ENCODE peak calls at places on chromosomes 2 and 18, in four cellular contexts. One of them, this sample, is unnamed.

GRCh38 chr2:218655751-218656150 is 3.7 kb downstream of the ZNF142 start:
- DNase-seq in NCI-H345: no peak
- DNase-seq in upper lobe of right lung: no peak
- DNase-seq in stimulated activated CD4-positive, alpha-beta T cell treated with anti-CD3 and anti-CD28 coated beads, Interleukin-2, amount 100 ng/mL, for 48 hours: no peak
- DNase-seq in this sample: no peak

GRCh38 chr2:182132605-182133004 is 147.0 kb downstream of the PPP1R1C start:
- DNase-seq in NCI-H345: no peak
- DNase-seq in upper lobe of right lung: no peak
- DNase-seq in stimulated activated CD4-positive, alpha-beta T cell treated with anti-CD3 and anti-CD28 coated beads, Interleukin-2, amount 100 ng/mL, for 48 hours: no peak
- DNase-seq in this sample: peak

GRCh38 chr2:168589236-168589635 is 133.2 kb downstream of the CERS6 start:
- DNase-seq in NCI-H345: no peak
- DNase-seq in stimulated activated CD4-positive, alpha-beta T cell treated with anti-CD3 and anti-CD28 coated beads, Interleukin-2, amount 100 ng/mL, for 48 hours: no peak
- DNase-seq in upper lobe of right lung: no peak
- DNase-seq in this sample: no peak

GRCh38 chr2:138814123-138814883 is 34.1 kb upstream of the NXPH2 start:
- DNase-seq in upper lobe of right lung: no peak
- DNase-seq in NCI-H345: peak
- DNase-seq in stimulated activated CD4-positive, alpha-beta T cell treated with anti-CD3 and anti-CD28 coated beads, Interleukin-2, amount 100 ng/mL, for 48 hours: no peak
- DNase-seq in this sample: peak

GRCh38 chr2:120224735-120225548 is 1.7 kb upstream of the TMEM185B start:
- DNase-seq in upper lobe of right lung: peak
- DNase-seq in stimulated activated CD4-positive, alpha-beta T cell treated with anti-CD3 and anti-CD28 coated beads, Interleukin-2, amount 100 ng/mL, for 48 hours: no peak
- DNase-seq in NCI-H345: peak
- DNase-seq in this sample: peak

GRCh38 chr2:181573140-181573736 is 83.7 kb downstream of the CERKL start:
- DNase-seq in NCI-H345: peak
- DNase-seq in stimulated activated CD4-positive, alpha-beta T cell treated with anti-CD3 and anti-CD28 coated beads, Interleukin-2, amount 100 ng/mL, for 48 hours: no peak
- DNase-seq in upper lobe of right lung: no peak
- DNase-seq in this sample: peak

GRCh38 chr18:6203791-6204190 is 210.9 kb downstream of the L3MBTL4 start:
- DNase-seq in stimulated activated CD4-positive, alpha-beta T cell treated with anti-CD3 and anti-CD28 coated beads, Interleukin-2, amount 100 ng/mL, for 48 hours: no peak
- DNase-seq in upper lobe of right lung: no peak
- DNase-seq in NCI-H345: peak
- DNase-seq in this sample: no peak

GRCh38 chr2:146982393-146982846 is 862.4 kb upstream of the ACVR2A start:
- DNase-seq in stimulated activated CD4-positive, alpha-beta T cell treated with anti-CD3 and anti-CD28 coated beads, Interleukin-2, amount 100 ng/mL, for 48 hours: no peak
- DNase-seq in upper lobe of right lung: no peak
- DNase-seq in NCI-H345: no peak
- DNase-seq in this sample: no peak

GRCh38 chr2:51717318-51717717 is 685.4 kb upstream of the NRXN1 start:
- DNase-seq in upper lobe of right lung: no peak
- DNase-seq in stimulated activated CD4-positive, alpha-beta T cell treated with anti-CD3 and anti-CD28 coated beads, Interleukin-2, amount 100 ng/mL, for 48 hours: no peak
- DNase-seq in NCI-H345: no peak
- DNase-seq in this sample: no peak

GRCh38 chr18:75212626-75213110 is 2.1 kb downstream of the TSHZ1 start:
- DNase-seq in stimulated activated CD4-positive, alpha-beta T cell treated with anti-CD3 and anti-CD28 coated beads, Interleukin-2, amount 100 ng/mL, for 48 hours: no peak
- DNase-seq in NCI-H345: no peak
- DNase-seq in upper lobe of right lung: no peak
- DNase-seq in this sample: no peak

GRCh38 chr2:181438298-181438697 is 18.9 kb upstream of the ITGA4 start:
- DNase-seq in upper lobe of right lung: no peak
- DNase-seq in stimulated activated CD4-positive, alpha-beta T cell treated with anti-CD3 and anti-CD28 coated beads, Interleukin-2, amount 100 ng/mL, for 48 hours: no peak
- DNase-seq in NCI-H345: no peak
- DNase-seq in this sample: no peak